ENCODE peak calls at places on chromosomes 7 and 10, in eight cellular contexts. One of them, this sample, is unnamed.
A peak's percentile ranks its signal among the peaks of the same experiment; 100 is the strongest.

GRCh38 chr7:44801890-44802289 is 5.4 kb downstream of the PPIA start:
- DNase-seq in ovary: no peak
- DNase-seq in foreskin fibroblast: peak; percentile 46
- DNase-seq in GM06990: no peak
- DNase-seq in lung: no peak
- DNase-seq in epithelial cell of esophagus: peak; percentile 86
- DNase-seq in PC-9: no peak
- DNase-seq in AG04449: no peak
- DNase-seq in this sample: no peak

GRCh38 chr7:153324094-153324493 is 564.5 kb downstream of the ACTR3B start:
- DNase-seq in lung: no peak
- DNase-seq in epithelial cell of esophagus: no peak
- DNase-seq in PC-9: no peak
- DNase-seq in GM06990: no peak
- DNase-seq in ovary: no peak
- DNase-seq in foreskin fibroblast: no peak
- DNase-seq in AG04449: no peak
- DNase-seq in this sample: no peak

GRCh38 chr7:2172311-2173183 is 60.2 kb downstream of the MAD1L1 start:
- DNase-seq in foreskin fibroblast: peak; percentile 93
- DNase-seq in PC-9: no peak
- DNase-seq in AG04449: peak; percentile 84
- DNase-seq in ovary: no peak
- DNase-seq in GM06990: no peak
- DNase-seq in lung: peak; percentile 82
- DNase-seq in epithelial cell of esophagus: peak; percentile 87
- DNase-seq in this sample: peak; percentile 87

GRCh38 chr7:73611017-73611555 is 13.2 kb downstream of the MLXIPL start:
- DNase-seq in ovary: no peak
- DNase-seq in PC-9: no peak
- DNase-seq in AG04449: no peak
- DNase-seq in lung: no peak
- DNase-seq in epithelial cell of esophagus: no peak
- DNase-seq in foreskin fibroblast: no peak
- DNase-seq in GM06990: no peak
- DNase-seq in this sample: no peak

GRCh38 chr7:128421384-128421783 is 11.6 kb upstream of the IMPDH1 start:
- DNase-seq in lung: no peak
- DNase-seq in GM06990: no peak
- DNase-seq in PC-9: no peak
- DNase-seq in epithelial cell of esophagus: no peak
- DNase-seq in ovary: no peak
- DNase-seq in foreskin fibroblast: no peak
- DNase-seq in AG04449: no peak
- DNase-seq in this sample: no peak

GRCh38 chr7:152871005-152871677 is 111.6 kb downstream of the ACTR3B start:
- DNase-seq in GM06990: no peak
- DNase-seq in PC-9: no peak
- DNase-seq in epithelial cell of esophagus: no peak
- DNase-seq in ovary: no peak
- DNase-seq in lung: no peak
- DNase-seq in foreskin fibroblast: no peak
- DNase-seq in AG04449: no peak
- DNase-seq in this sample: no peak

GRCh38 chr7:29564455-29565185 is 985 bp downstream of the PRR15 start:
- DNase-seq in GM06990: no peak
- DNase-seq in ovary: peak; percentile 84
- DNase-seq in PC-9: peak; percentile 96
- DNase-seq in foreskin fibroblast: peak; percentile 91
- DNase-seq in epithelial cell of esophagus: peak; percentile 79
- DNase-seq in AG04449: no peak
- DNase-seq in lung: peak; percentile 38
- DNase-seq in this sample: no peak

GRCh38 chr10:1737222-1738061 is at the start of gene ADARB2:
- DNase-seq in PC-9: no peak
- DNase-seq in epithelial cell of esophagus: peak; percentile 49
- DNase-seq in ovary: no peak
- DNase-seq in AG04449: no peak
- DNase-seq in GM06990: peak; percentile 87
- DNase-seq in foreskin fibroblast: peak; percentile 1
- DNase-seq in lung: no peak
- DNase-seq in this sample: peak; percentile 1

DNA sequence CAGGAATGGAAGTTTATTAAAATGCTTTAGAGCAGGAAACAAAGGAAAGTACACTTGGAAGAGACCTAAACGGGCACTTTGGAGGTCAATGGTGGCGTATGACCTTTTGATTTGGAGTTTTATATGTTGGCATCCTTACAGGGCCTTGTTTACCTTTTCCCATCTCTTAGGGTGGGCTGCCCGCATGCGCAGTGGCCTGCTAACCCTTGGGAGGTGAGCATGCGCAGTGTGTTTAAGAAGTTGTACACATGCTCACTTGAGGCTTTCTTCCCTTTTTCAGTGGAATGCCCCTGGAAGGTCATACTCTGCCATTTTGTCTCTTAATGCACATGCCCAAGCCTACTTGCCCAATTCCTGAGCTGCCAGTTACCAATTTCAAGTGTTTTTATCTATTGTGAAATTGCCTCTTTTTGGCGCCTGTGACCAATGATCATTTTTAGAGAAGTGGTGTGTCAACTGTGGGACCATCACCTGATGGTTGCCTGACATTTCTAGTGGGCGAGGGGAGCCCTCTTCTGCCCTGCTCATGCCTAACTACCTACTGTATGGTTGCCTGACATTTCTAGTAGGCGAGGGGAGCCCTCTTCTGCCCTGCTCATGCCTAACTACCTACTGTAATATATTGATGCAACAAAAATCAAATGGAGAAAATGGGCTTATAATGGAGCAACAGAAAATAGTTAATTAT is 138.0 kb downstream of the PPP1R9A start:
- DNase-seq in GM06990: no peak
- DNase-seq in ovary: no peak
- DNase-seq in lung: no peak
- DNase-seq in PC-9: peak; percentile 25
- DNase-seq in epithelial cell of esophagus: peak; percentile 28
- DNase-seq in foreskin fibroblast: peak; percentile 52
- DNase-seq in AG04449: no peak
- DNase-seq in this sample: no peak
- TF ChIP-seq CTCF in GM06990: peak; percentile 10
- TF ChIP-seq CTCF in ovary: no peak
- TF ChIP-seq CTCF in lung: no peak
- TF ChIP-seq CTCF in PC-9: no peak
- TF ChIP-seq CTCF in epithelial cell of esophagus: peak; percentile 36
- TF ChIP-seq CTCF in foreskin fibroblast: no peak
- TF ChIP-seq CTCF in AG04449: peak; percentile 40
- TF ChIP-seq CTCF in this sample: peak; percentile 19

GRCh38 chr7:75625868-75626267 is 112.9 kb downstream of the HIP1 start:
- DNase-seq in GM06990: no peak
- DNase-seq in AG04449: no peak
- DNase-seq in foreskin fibroblast: no peak
- DNase-seq in PC-9: no peak
- DNase-seq in lung: no peak
- DNase-seq in epithelial cell of esophagus: no peak
- DNase-seq in ovary: no peak
- DNase-seq in this sample: no peak

GRCh38 chr7:75623390-75624133 is 115.2 kb downstream of the HIP1 start:
- DNase-seq in ovary: no peak
- DNase-seq in PC-9: no peak
- DNase-seq in GM06990: no peak
- DNase-seq in epithelial cell of esophagus: no peak
- DNase-seq in AG04449: no peak
- DNase-seq in foreskin fibroblast: peak; percentile 33
- DNase-seq in lung: peak; percentile 91
- DNase-seq in this sample: no peak

GRCh38 chr7:75626954-75627353 is 111.8 kb downstream of the HIP1 start:
- DNase-seq in lung: peak; percentile 57
- DNase-seq in ovary: no peak
- DNase-seq in epithelial cell of esophagus: no peak
- DNase-seq in foreskin fibroblast: no peak
- DNase-seq in PC-9: no peak
- DNase-seq in GM06990: no peak
- DNase-seq in AG04449: no peak
- DNase-seq in this sample: no peak

GRCh38 chr7:75621124-75621523 is 117.6 kb downstream of the HIP1 start:
- DNase-seq in AG04449: no peak
- DNase-seq in GM06990: peak; percentile 65
- DNase-seq in PC-9: no peak
- DNase-seq in ovary: no peak
- DNase-seq in foreskin fibroblast: no peak
- DNase-seq in lung: no peak
- DNase-seq in epithelial cell of esophagus: no peak
- DNase-seq in this sample: no peak

GRCh38 chr7:75624134-75624832 is 114.5 kb downstream of the HIP1 start:
- DNase-seq in ovary: peak; percentile 70
- DNase-seq in AG04449: no peak
- DNase-seq in PC-9: no peak
- DNase-seq in lung: peak; percentile 83
- DNase-seq in foreskin fibroblast: peak; percentile 71
- DNase-seq in GM06990: no peak
- DNase-seq in epithelial cell of esophagus: peak; percentile 27
- DNase-seq in this sample: no peak
- H3K4me3 ChIP-seq in ovary: no peak overlapping the region
- H3K4me3 ChIP-seq in AG04449: no peak overlapping the region
- H3K4me3 ChIP-seq in PC-9: no peak overlapping the region
- H3K4me3 ChIP-seq in lung: no peak overlapping the region
- H3K4me3 ChIP-seq in foreskin fibroblast: no peak overlapping the region
- H3K4me3 ChIP-seq in GM06990: no peak overlapping the region
- H3K4me3 ChIP-seq in epithelial cell of esophagus: no peak overlapping the region
- H3K4me3 ChIP-seq in this sample: no peak overlapping the region

DNA sequence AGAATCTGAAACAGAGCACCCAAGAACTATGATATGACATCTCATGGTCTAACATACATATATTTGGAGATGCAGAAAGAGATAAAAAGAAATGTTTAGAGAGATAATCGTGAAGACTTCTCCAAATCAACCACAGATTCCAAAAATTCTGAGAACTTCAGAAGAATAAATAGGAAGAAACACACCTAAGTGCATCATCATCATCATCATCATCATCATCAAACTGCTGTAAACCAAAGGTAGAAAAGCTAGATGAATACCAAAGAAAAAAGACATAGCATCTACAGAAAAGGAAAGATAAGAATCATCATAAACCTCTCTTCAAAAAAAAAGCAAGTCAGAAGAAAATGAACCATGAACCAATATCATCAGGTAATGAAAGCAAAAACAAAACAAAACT is 124.2 kb downstream of the PPP1R3A start:
- DNase-seq in PC-9: no peak
- DNase-seq in ovary: no peak
- DNase-seq in foreskin fibroblast: no peak
- DNase-seq in GM06990: no peak
- DNase-seq in lung: no peak
- DNase-seq in epithelial cell of esophagus: no peak
- DNase-seq in AG04449: no peak
- DNase-seq in this sample: no peak
- TF ChIP-seq CTCF in PC-9: no peak
- TF ChIP-seq CTCF in ovary: no peak
- TF ChIP-seq CTCF in foreskin fibroblast: no peak
- TF ChIP-seq CTCF in GM06990: no peak
- TF ChIP-seq CTCF in lung: no peak
- TF ChIP-seq CTCF in epithelial cell of esophagus: no peak
- TF ChIP-seq CTCF in AG04449: no peak
- TF ChIP-seq CTCF in this sample: no peak

GRCh38 chr7:43585521-43585920 is 2.6 kb downstream of the STK17A start:
- DNase-seq in lung: no peak
- DNase-seq in epithelial cell of esophagus: peak; percentile 88
- DNase-seq in PC-9: no peak
- DNase-seq in ovary: no peak
- DNase-seq in GM06990: no peak
- DNase-seq in AG04449: no peak
- DNase-seq in foreskin fibroblast: peak; percentile 73
- DNase-seq in this sample: no peak

GRCh38 chr7:43589133-43589478 is 6.2 kb downstream of the STK17A start:
- DNase-seq in lung: no peak
- DNase-seq in GM06990: no peak
- DNase-seq in ovary: no peak
- DNase-seq in AG04449: no peak
- DNase-seq in PC-9: no peak
- DNase-seq in foreskin fibroblast: no peak
- DNase-seq in epithelial cell of esophagus: no peak
- DNase-seq in this sample: no peak

GRCh38 chr7:43584200-43584586 is 1.3 kb downstream of the STK17A start:
- DNase-seq in AG04449: no peak
- DNase-seq in epithelial cell of esophagus: peak; percentile 87
- DNase-seq in ovary: no peak
- DNase-seq in foreskin fibroblast: peak; percentile 74
- DNase-seq in GM06990: no peak
- DNase-seq in lung: peak; percentile 50
- DNase-seq in PC-9: peak; percentile 33
- DNase-seq in this sample: no peak

GRCh38 chr7:43588477-43589132 is 5.7 kb downstream of the STK17A start:
- DNase-seq in AG04449: no peak
- DNase-seq in PC-9: no peak
- DNase-seq in foreskin fibroblast: no peak
- DNase-seq in lung: no peak
- DNase-seq in GM06990: no peak
- DNase-seq in ovary: no peak
- DNase-seq in epithelial cell of esophagus: no peak
- DNase-seq in this sample: no peak

GRCh38 chr7:43586251-43586900 is 3.5 kb downstream of the STK17A start:
- DNase-seq in AG04449: no peak
- DNase-seq in PC-9: no peak
- DNase-seq in foreskin fibroblast: no peak
- DNase-seq in epithelial cell of esophagus: peak; percentile 87
- DNase-seq in lung: no peak
- DNase-seq in GM06990: peak; percentile 65
- DNase-seq in ovary: no peak
- DNase-seq in this sample: no peak
- H3K4me3 ChIP-seq in AG04449: no peak overlapping the region
- H3K4me3 ChIP-seq in PC-9: peak overlapping the region; percentile 93
- H3K4me3 ChIP-seq in foreskin fibroblast: no peak overlapping the region
- H3K4me3 ChIP-seq in epithelial cell of esophagus: peak overlapping the region; percentile 90
- H3K4me3 ChIP-seq in lung: no peak overlapping the region
- H3K4me3 ChIP-seq in GM06990: peak overlapping the region; percentile 96
- H3K4me3 ChIP-seq in ovary: no peak overlapping the region
- H3K4me3 ChIP-seq in this sample: peak overlapping the region; percentile 88

DNA sequence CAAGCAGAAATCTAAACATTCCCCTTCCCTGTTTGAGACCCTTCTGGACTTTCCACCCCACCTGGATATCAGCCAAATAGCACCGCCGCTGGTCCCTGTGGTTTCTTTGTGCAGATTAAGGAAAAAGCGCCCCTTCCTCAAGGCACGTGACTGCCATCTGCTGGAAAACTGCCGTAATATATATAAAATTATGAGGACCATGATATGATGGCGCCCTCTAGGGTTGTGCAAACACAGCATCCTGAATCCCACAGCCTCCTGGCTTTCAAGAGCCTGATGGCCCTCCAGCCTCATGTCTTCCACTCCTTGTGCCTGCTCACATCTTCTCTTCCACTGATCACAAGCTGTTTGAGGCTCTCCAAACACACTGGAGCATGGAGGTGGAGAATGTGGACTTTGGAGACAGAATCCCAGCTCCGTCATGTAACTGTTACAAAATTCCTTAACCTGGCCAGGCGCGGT is 121.3 kb downstream of the MYL10 start:
- DNase-seq in foreskin fibroblast: peak; percentile 60
- DNase-seq in AG04449: no peak
- DNase-seq in GM06990: no peak
- DNase-seq in PC-9: peak; percentile 70
- DNase-seq in epithelial cell of esophagus: peak; percentile 34
- DNase-seq in lung: no peak
- DNase-seq in ovary: no peak
- DNase-seq in this sample: peak; percentile 13
- TF ChIP-seq CTCF in foreskin fibroblast: peak; percentile 79
- TF ChIP-seq CTCF in AG04449: peak; percentile 55
- TF ChIP-seq CTCF in GM06990: peak; percentile 78
- TF ChIP-seq CTCF in PC-9: peak; percentile 87
- TF ChIP-seq CTCF in epithelial cell of esophagus: peak; percentile 57
- TF ChIP-seq CTCF in lung: no peak
- TF ChIP-seq CTCF in ovary: peak; percentile 34
- TF ChIP-seq CTCF in this sample: peak; percentile 71

This sample was measured in astrocyte of the cerebellum.